ENCODE peak calls at places on chromosomes 3 and 15, in five cellular contexts. G, C, P, Z and F are unnamed samples.
A peak's percentile ranks its signal among the peaks of the same experiment; 100 is the strongest.

GRCh38 chr15:61871926-61872522 is 188.2 kb downstream of the VPS13C start:
- DNase-seq in P (no peak), G (no peak), Z (peak; percentile 20), C (no peak), F (no peak)

GRCh38 chr15:66161575-66162118 is 91.9 kb downstream of the MEGF11 start:
- DNase-seq in Z (no peak), P (no peak), C (no peak), G (no peak), F (no peak)

GRCh38 chr3:179247289-179248020 is 3.5 kb downstream of the KCNMB3 start:
- DNase-seq in G (no peak), Z (no peak), P (no peak), C (no peak), F (no peak)

GRCh38 chr3:10248984-10249748 is 907 bp downstream of the TATDN2 start:
- DNase-seq in P (peak; percentile 86), C (peak; percentile 24), G (no peak), Z (peak; percentile 2), F (peak; percentile 41)

GRCh38 chr3:192831801-192832347 is 85.8 kb downstream of the MB21D2 start:
- DNase-seq in P (no peak), G (no peak), C (no peak), Z (no peak), F (no peak)

GRCh38 chr3:181458857-181459256 is 252.9 kb upstream of the SOX2 start:
- DNase-seq in C (no peak), G (no peak), Z (no peak), P (no peak), F (no peak)

GRCh38 chr15:77642019-77642418 is 9.3 kb upstream of the LINGO1 start:
- DNase-seq in G (peak; percentile 15), P (no peak), Z (no peak), C (no peak), F (no peak)

GRCh38 chr3:98513136-98513535 is 9.6 kb downstream of the CLDND1 start:
- DNase-seq in G (no peak), C (no peak), P (no peak), Z (peak; percentile 12), F (peak; percentile 6)

GRCh38 chr3:192747746-192748145 is 20.4 kb upstream of the FGF12 start:
- DNase-seq in C (no peak), G (no peak), Z (no peak), P (no peak), F (no peak)

GRCh38 chr3:2653706-2654105 is 456.5 kb downstream of the IL5RA start:
- DNase-seq in C (no peak), Z (peak; percentile 36), G (no peak), P (no peak), F (no peak)

GRCh38 chr3:139552632-139553335 is 13.2 kb upstream of the RBP1 start:
- DNase-seq in C (no peak), Z (no peak), P (no peak), G (no peak), F (no peak)

GRCh38 chr3:31862861-31863260 is 118.2 kb downstream of the OSBPL10 start:
- DNase-seq in G (no peak), P (no peak), C (no peak), Z (peak; percentile 34), F (no peak)

GRCh38 chr15:38503497-38503896 is 49.6 kb downstream of the FAM98B start:
- DNase-seq in G (no peak), C (no peak), P (no peak), Z (no peak), F (no peak)

GRCh38 chr15:74240002-74240568 is 4.0 kb downstream of the CCDC33 start:
- DNase-seq in P (no peak), G (peak; percentile 91), C (peak; percentile 95), Z (peak; percentile 35), F (peak; percentile 84)

GRCh38 chr3:42544492-42545283 is 37.1 kb downstream of the SEC22C start:
- DNase-seq in P (no peak), G (no peak), Z (no peak), C (peak; percentile 84), F (no peak)

GRCh38 chr15:75067123-75067854 is 43.9 kb downstream of the PPCDC start:
- DNase-seq in Z (peak; percentile 73), G (no peak), P (peak; percentile 40), C (no peak), F (peak; percentile 19)

GRCh38 chr3:21447471-21448205 is 303.4 kb downstream of the ZNF385D start:
- DNase-seq in P (no peak), C (no peak), G (no peak), Z (peak; percentile 52), F (no peak)

GRCh38 chr15:41567870-41568269 is 8.9 kb downstream of the TYRO3 start:
- DNase-seq in C (no peak), Z (no peak), G (no peak), P (no peak), F (no peak)

GRCh38 chr15:42760759-42761158 is 23.8 kb upstream of the CDAN1 start:
- DNase-seq in P (no peak), C (no peak), G (no peak), Z (no peak), F (no peak)

GRCh38 chr15:26029146-26029545 is 166.0 kb upstream of the ATP10A start:
- DNase-seq in C (no peak), Z (no peak), G (no peak), P (peak; percentile 36), F (no peak)

GRCh38 chr15:70853270-70853854 is 595 bp downstream of the LARP6 start:
- DNase-seq in C (peak; percentile 22), G (peak; percentile 70), Z (peak; percentile 87), P (peak; percentile 90), F (peak; percentile 50)

GRCh38 chr3:81980566-81981494 is 219.4 kb upstream of the GBE1 start:
- DNase-seq in Z (no peak), C (no peak), G (no peak), P (no peak), F (no peak)

GRCh38 chr3:110343945-110344344 is 727.7 kb upstream of the NECTIN3 start:
- DNase-seq in C (no peak), Z (peak; percentile 33), G (no peak), P (no peak), F (no peak)

GRCh38 chr15:31387483-31388118 is 61.0 kb downstream of the KLF13 start:
- DNase-seq in Z (peak; percentile 18), C (peak; percentile 96), G (peak; percentile 77), P (peak; percentile 86), F (no peak)

GRCh38 chr3:4322635-4323034 is 19.5 kb downstream of the SETMAR start:
- DNase-seq in G (no peak), C (no peak), Z (peak; percentile 81), P (no peak), F (no peak)

GRCh38 chr3:195078891-195079440 is 192.0 kb downstream of the XXYLT1 start:
- DNase-seq in Z (no peak), P (no peak), G (peak; percentile 16), C (no peak), F (no peak)

GRCh38 chr15:99566157-99566900 is 545 bp downstream of the MEF2A start:
- DNase-seq in G (no peak), Z (no peak), C (peak; percentile 43), P (peak; percentile 88), F (no peak)

GRCh38 chr3:39644176-39644575 is 165.2 kb upstream of the MYRIP start:
- DNase-seq in Z (peak; percentile 81), P (no peak), G (no peak), C (no peak), F (no peak)

GRCh38 chr15:95501865-95502264 is 828.6 kb upstream of the NR2F2 start:
- DNase-seq in Z (no peak), C (no peak), P (no peak), G (no peak), F (no peak)

GRCh38 chr3:53161345-53161819 is 373 bp downstream of the PRKCD start:
- DNase-seq in Z (no peak), P (no peak), C (peak; percentile 34), G (peak; percentile 76), F (no peak)

GRCh38 chr3:137079572-137079971 is 121.8 kb downstream of the IL20RB start:
- DNase-seq in P (no peak), G (no peak), C (no peak), Z (no peak), F (no peak)

GRCh38 chr3:8328971-8329370 is 172.7 kb upstream of the LMCD1 start:
- DNase-seq in Z (no peak), G (no peak), P (no peak), C (no peak), F (no peak)

GRCh38 chr3:70273492-70273891 is 38.9 kb downstream of the MDFIC2 start:
- DNase-seq in P (no peak), G (no peak), C (no peak), Z (peak; percentile 2), F (no peak)

GRCh38 chr15:39273805-39274411 is 307.0 kb upstream of the THBS1 start:
- DNase-seq in G (no peak), P (no peak), Z (peak; percentile 44), C (peak; percentile 91), F (no peak)

GRCh38 chr3:9373443-9373842 is 10.6 kb downstream of the THUMPD3 start:
- DNase-seq in Z (no peak), C (no peak), P (no peak), G (no peak), F (no peak)

GRCh38 chr15:80386151-80386550 is 18.0 kb upstream of the ARNT2 start:
- DNase-seq in Z (no peak), C (no peak), G (no peak), P (no peak), F (no peak)

DNA sequence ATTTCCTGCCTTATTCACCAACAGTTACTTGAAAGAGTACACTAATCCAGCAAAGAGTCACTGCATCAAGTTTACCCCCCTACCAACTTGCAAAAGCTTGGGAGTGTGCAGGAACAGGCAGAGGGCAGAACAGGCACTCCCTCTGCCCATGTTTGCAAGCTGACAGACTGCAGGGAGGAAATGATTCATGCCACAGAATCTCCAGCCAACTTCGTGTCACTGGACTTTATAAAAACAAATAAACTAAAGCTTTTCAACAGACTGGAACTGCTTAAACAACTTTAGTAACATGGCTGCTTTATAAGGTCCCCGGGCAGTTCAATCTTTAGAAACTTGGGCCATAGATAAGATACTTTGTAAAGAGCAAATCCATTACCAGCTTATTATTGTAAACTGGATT is 129.5 kb downstream of the THRB start:
- DNase-seq in G (no peak), C (peak; percentile 82), P (no peak), Z (peak; percentile 68), F (peak; percentile 8)
- TF ChIP-seq POLR2A in G (no peak), C (no peak), P (no peak), Z (no peak), F (no peak)

GRCh38 chr3:196623350-196623749 is 16.1 kb upstream of the NRROS start:
- DNase-seq in Z (no peak), C (no peak), G (no peak), P (no peak), F (no peak)
- TF ChIP-seq POLR2A in Z (no peak), C (no peak), G (no peak), P (no peak), F (no peak)

GRCh38 chr3:184361932-184362667 is 590 bp downstream of the POLR2H start:
- DNase-seq in Z (peak; percentile 38), G (peak; percentile 79), P (peak; percentile 94), C (peak; percentile 74), F (peak; percentile 67)
- TF ChIP-seq POLR2A in Z (no peak), G (no peak), P (no peak), C (peak; percentile 4), F (peak; percentile 26)

GRCh38 chr3:124634210-124635168 is 95.8 kb upstream of the UMPS start:
- DNase-seq in P (no peak), G (no peak), Z (no peak), C (no peak), F (no peak)
- TF ChIP-seq POLR2A in P (no peak), G (no peak), Z (no peak), C (no peak), F (no peak)